ENCODE peak calls at places on chromosomes 1 and 21, in nine cellular contexts. R is AG04450, I is HCT116, M is esophagus muscularis mucosa, T is astrocyte, N is psoas muscle, X is stomach, H is suprapubic skin, F is ascending aorta. A is an unnamed sample. For H3K27me3, the result is how much of the 10 kb centered on the place peaks cover.

GRCh38 chr1:234773936-234774677 is 164.1 kb upstream of the IRF2BP2 start:
- DNase-seq in R (no peak), T (no peak), I (no peak), F (no peak), H (no peak), X (peak), M (no peak), N (no peak), A (no peak)

GRCh38 chr1:39576016-39576657 is 453 bp downstream of the PABPC4 start:
- DNase-seq in I (no peak), H (no peak), N (peak), T (no peak), R (no peak), M (no peak), X (peak), F (no peak), A (no peak)

GRCh38 chr1:234544094-234544579 is 65.2 kb upstream of the TARBP1 start:
- DNase-seq in I (no peak), X (peak), F (no peak), R (peak), N (peak), T (peak), H (peak), M (no peak), A (peak)

GRCh38 chr1:161207173-161207572 is 5.0 kb downstream of the NDUFS2 start:
- DNase-seq in M (peak), T (no peak), R (no peak), I (no peak), X (no peak), N (peak), H (no peak), F (no peak), A (peak)

GRCh38 chr21:29578306-29578705 is 279.6 kb downstream of the BACH1 start:
- DNase-seq in I (no peak), F (no peak), X (no peak), M (no peak), H (no peak), R (no peak), T (no peak), N (no peak), A (no peak)

GRCh38 chr21:20527691-20528090 is 470.5 kb upstream of the NCAM2 start:
- DNase-seq in T (no peak), X (no peak), H (no peak), M (no peak), R (no peak), F (no peak), N (no peak), I (no peak), A (no peak)

GRCh38 chr1:223257856-223258255 is 106.1 kb downstream of the SUSD4 start:
- DNase-seq in N (no peak), M (peak), H (no peak), I (no peak), F (no peak), T (no peak), R (no peak), X (no peak), A (no peak)

GRCh38 chr1:89615676-89616598 is 17.0 kb upstream of the LRRC8C start:
- DNase-seq in I (peak), T (no peak), N (no peak), H (no peak), R (no peak), X (peak), M (no peak), F (no peak), A (no peak)

GRCh38 chr1:8604041-8604942 is 213.1 kb downstream of the RERE start:
- DNase-seq in X (no peak), T (no peak), M (no peak), N (no peak), F (no peak), R (no peak), I (no peak), H (no peak), A (no peak)

GRCh38 chr1:167412072-167412471 is 106.3 kb downstream of the CD247 start:
- DNase-seq in R (no peak), T (no peak), N (no peak), F (no peak), I (no peak), M (no peak), H (no peak), X (no peak), A (no peak)

GRCh38 chr1:91404151-91405012 is at the start of gene HFM1:
- DNase-seq in R (no peak), T (peak), F (peak), M (no peak), X (peak), I (peak), H (peak), N (peak), A (peak)

GRCh38 chr1:83791821-83792437 is 207.0 kb downstream of the TTLL7 start:
- DNase-seq in T (peak), N (no peak), R (no peak), M (no peak), X (no peak), F (no peak), I (no peak), H (no peak), A (no peak)

GRCh38 chr1:62358974-62359373 is 39.7 kb upstream of the KANK4 start:
- DNase-seq in X (no peak), N (no peak), H (no peak), R (no peak), I (no peak), F (no peak), T (no peak), M (no peak), A (no peak)

GRCh38 chr1:58426918-58427317 is 119.6 kb downstream of the OMA1 start:
- DNase-seq in N (no peak), X (no peak), I (no peak), T (no peak), R (no peak), M (no peak), F (no peak), H (no peak), A (no peak)

DNA sequence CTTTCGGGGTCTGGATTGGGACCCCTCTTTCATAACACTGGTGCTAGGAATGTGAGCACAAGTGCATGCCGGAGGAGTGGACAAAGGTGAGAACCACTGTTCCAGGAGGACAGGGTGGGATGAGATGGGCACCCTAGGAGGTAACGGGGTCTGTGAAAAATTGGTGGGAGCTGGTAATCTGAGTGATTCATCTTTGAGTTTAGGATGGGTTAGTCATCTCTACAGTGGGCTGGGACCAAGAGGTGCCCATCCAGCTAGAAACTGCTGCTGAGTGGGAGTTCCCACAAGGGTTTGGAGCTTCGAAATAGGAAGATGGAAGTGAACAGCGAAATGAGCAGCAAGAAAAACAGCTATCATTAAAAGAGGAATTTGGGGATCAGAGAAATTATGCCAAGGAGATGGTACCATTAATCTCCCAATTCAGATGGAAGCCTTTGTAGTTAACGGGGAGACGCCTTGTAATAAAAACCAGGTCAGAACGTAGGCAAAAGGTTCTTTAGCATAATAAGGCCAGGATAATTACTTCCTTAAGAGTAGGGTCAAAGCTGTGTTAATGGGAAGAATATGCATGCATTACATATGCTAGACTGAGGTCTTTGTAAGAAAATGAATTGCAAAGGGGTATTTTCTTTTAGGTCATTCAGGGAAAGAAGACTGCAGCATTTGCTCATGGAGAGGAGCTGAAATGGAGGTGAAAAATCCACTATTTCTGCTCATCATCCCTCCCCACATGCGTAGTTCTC is 55.5 kb downstream of the OLFML3 start:
- DNase-seq in R (no peak), H (no peak), T (no peak), M (no peak), N (no peak), F (no peak), X (no peak), I (no peak), A (no peak)
- H3K4me3 ChIP-seq in R (no peak), H (no peak), T (no peak), M (no peak), N (no peak), F (no peak), X (no peak), I (no peak), A (no peak)

GRCh38 chr1:3242408-3243270 is 173.6 kb downstream of the PRDM16 start:
- DNase-seq in H (no peak), T (no peak), R (no peak), I (no peak), N (no peak), X (no peak), M (no peak), F (no peak), A (no peak)
- H3K27me3 ChIP-seq in H (half or more), T (under half), R (under half), I (under half), N (under half), X (half or more), M (under half), F (under half), A (under half)

GRCh38 chr1:196372896-196373536 is 235.2 kb downstream of the KCNT2 start:
- DNase-seq in I (peak), X (no peak), T (no peak), R (no peak), N (no peak), F (no peak), H (no peak), M (no peak), A (no peak)
- TF ChIP-seq CTCF in I (peak), X (no peak), T (peak), R (peak), N (peak), F (peak), H (peak), M (peak), A (peak)

GRCh38 chr1:92441316-92442311 is 45.1 kb downstream of the GFI1 start:
- DNase-seq in T (no peak), R (no peak), F (no peak), N (no peak), X (peak), H (no peak), I (no peak), M (no peak), A (no peak)
- H3K4me3 ChIP-seq in T (no peak), R (no peak), F (no peak), N (no peak), X (peak), H (peak), I (no peak), M (peak), A (no peak)

GRCh38 chr1:168729405-168729802 is 398 bp upstream of the DPT start:
- DNase-seq in F (no peak), N (no peak), X (no peak), T (no peak), I (no peak), H (no peak), M (no peak), R (no peak), A (no peak)

GRCh38 chr1:168725060-168725459 is 3.9 kb downstream of the DPT start:
- DNase-seq in F (no peak), M (no peak), R (no peak), X (no peak), N (no peak), T (no peak), I (no peak), H (no peak), A (no peak)

GRCh38 chr1:168728452-168729404 is at the start of gene DPT:
- DNase-seq in M (no peak), X (no peak), T (peak), R (no peak), H (peak), F (no peak), N (peak), I (no peak), A (peak)

GRCh38 chr1:168726311-168726710 is 2.7 kb downstream of the DPT start:
- DNase-seq in H (no peak), M (no peak), X (no peak), N (no peak), R (no peak), F (no peak), T (no peak), I (no peak), A (no peak)

DNA sequence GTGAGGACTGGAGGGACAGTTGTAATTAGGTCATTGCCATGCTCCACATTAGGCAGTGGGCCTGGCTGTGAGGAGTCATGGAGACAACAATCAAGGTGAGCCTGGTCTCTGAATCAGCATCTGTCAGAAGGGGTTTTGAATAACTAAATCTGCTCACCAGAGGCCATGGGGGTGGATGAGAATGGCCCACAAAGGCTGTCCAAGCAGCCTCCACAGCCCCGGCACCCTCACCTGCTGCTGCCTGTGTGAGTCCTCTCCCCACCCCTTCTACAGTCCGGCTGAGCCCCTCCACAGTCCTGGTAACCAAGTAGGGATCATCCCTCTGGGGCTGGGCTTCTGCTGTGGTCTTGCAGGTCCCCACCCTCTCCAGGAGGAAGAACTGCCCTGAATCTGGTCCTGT is 2.3 kb downstream of the DPT start:
- DNase-seq in T (no peak), N (no peak), M (no peak), F (no peak), H (no peak), R (no peak), I (no peak), X (no peak), A (no peak)
- H3K27me3 ChIP-seq in T (under half), N (under half), M (under half), F (under half), H (under half), R (under half), I (under half), X (under half), A (under half)

DNA sequence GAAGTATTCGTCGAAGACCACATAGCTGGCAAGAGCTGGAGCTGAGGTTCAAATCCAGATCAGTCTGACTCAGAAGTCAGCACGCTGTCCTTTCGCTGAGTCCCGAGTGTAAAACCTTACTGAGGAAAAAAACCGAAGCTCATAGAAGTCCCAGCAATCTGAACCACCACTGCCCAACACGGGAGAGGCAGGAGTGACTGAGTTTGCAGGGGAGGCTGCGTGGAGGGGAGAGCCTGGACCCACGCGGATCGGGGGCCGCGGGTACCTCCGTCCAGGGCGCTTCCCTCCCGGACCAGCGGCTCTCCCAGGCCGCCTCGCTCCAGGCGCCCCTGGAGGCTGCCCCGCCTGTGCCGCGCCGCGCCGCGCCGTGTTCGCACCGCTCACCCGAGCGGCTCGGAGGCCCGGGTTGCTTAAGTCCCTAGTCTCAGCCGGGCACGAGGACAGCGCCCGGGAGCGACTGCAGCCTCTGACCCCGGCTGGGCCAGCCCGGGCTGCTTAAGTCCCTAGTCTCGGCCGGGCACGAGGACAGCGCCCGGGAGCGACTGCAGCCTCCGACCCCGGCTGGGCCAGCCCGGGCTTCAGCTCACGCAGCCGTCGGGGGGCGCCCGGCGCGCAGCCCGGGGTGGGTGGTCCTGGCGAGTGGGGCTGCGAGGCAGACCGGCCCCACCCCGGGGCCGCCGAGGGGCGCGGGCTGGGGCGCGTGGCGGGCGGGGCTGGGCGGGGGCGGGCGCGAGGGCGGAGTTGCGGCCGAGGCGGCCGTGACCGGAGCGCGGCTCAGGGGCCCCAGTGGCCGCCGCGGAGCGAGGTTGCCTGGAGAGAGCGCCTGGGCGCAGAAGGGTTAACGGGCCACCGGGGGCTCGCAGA is at the start of gene ADAMTSL4:
- DNase-seq in T (peak), M (no peak), F (no peak), X (peak), H (no peak), I (no peak), R (no peak), N (peak), A (peak)
- TF ChIP-seq CTCF in T (no peak), M (peak), F (peak), X (no peak), H (no peak), I (no peak), R (peak), N (no peak), A (no peak)

DNA sequence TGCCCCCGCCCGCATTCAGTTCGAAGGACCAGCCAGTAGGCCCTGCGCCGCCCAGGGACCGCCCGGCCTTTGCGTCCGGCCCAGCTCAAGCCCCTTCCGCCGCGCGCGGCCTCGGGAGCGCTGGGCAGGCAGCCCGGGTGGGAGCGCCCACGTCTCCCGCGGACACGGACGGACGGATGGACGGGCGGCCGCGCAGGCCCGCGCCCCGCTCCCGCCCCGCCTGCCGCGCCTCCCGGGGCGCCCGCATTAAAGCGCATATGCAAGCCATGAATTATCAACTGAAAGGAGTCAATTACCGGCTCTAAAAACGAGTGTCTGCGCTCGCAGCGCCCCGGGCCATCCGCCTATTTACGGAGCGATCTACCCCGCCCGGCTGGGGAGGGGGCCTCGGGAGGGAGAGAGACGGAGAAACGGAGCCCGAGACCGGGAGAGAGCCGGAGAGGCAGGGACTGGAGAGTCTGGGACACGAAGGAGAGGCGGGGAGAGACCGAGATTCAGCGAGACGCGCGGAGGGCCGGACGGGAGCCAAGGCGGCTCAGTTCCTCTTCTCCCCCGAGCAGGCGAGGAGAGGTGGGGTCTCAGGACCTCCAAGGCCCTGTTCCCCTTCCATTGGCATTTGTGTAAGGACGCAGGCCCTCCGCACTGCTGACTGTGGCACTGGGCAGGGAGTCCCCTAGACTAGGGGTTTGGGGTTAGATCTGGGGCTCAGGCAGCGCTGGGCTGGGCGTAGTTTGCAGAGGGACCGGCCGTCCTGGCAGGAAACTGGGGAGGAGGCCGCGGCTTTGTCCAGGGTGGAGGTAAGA is 41.3 kb upstream of the DMBX1 start:
- DNase-seq in I (no peak), M (no peak), X (no peak), H (no peak), R (no peak), F (no peak), T (no peak), N (peak), A (peak)
- H3K4me3 ChIP-seq in I (no peak), M (peak), X (peak), H (peak), R (peak), F (peak), T (peak), N (peak), A (peak)

GRCh38 chr21:45354970-45355369 is 50.0 kb upstream of the COL18A1 start:
- DNase-seq in F (no peak), I (no peak), N (no peak), H (no peak), M (no peak), R (no peak), T (no peak), X (no peak), A (no peak)
- H3K27me3 ChIP-seq in F (under half), I (under half), N (under half), H (under half), M (under half), R (under half), T (under half), X (under half), A (under half)

A was measured in heart left ventricle.